ENCODE peak calls at places on chromosomes 3 and 15, in eight cellular contexts. G, P, X, A, J, I, D and W are unnamed samples.

GRCh38 chr3:49724586-49724985 is 835 bp upstream of the GMPPB start:
- DNase-seq in G (peak), D (no peak), P (no peak), I (no peak), X (no peak), J (peak), A (peak), W (no peak)

GRCh38 chr3:120428904-120429303 is 21.9 kb downstream of the FSTL1 start:
- DNase-seq in D (no peak), I (no peak), P (peak), X (peak), G (no peak), A (no peak), J (no peak), W (no peak)

GRCh38 chr3:133568294-133569014 is 5.0 kb upstream of the CDV3 start:
- DNase-seq in I (no peak), D (no peak), J (no peak), P (peak), A (no peak), X (peak), G (no peak), W (peak)

GRCh38 chr15:89857673-89858072 is 36.1 kb downstream of the AP3S2 start:
- DNase-seq in J (no peak), G (no peak), P (no peak), D (no peak), A (no peak), X (no peak), I (no peak), W (no peak)

GRCh38 chr3:39435006-39435748 is 28.7 kb downstream of the RPSA start:
- DNase-seq in X (no peak), P (no peak), I (no peak), G (no peak), J (no peak), D (no peak), A (no peak), W (no peak)

GRCh38 chr3:11541321-11542303 is 102.1 kb downstream of the VGLL4 start:
- DNase-seq in D (no peak), G (no peak), I (no peak), A (no peak), P (no peak), J (no peak), X (no peak), W (no peak)

GRCh38 chr3:72847751-72848702 is at the start of gene SHQ1:
- DNase-seq in D (peak), J (peak), X (peak), P (peak), G (peak), I (peak), A (peak), W (peak)

GRCh38 chr15:57994468-57995154 is 70.9 kb downstream of the ALDH1A2 start:
- DNase-seq in P (no peak), X (no peak), J (no peak), I (no peak), G (no peak), D (no peak), A (no peak), W (peak)

GRCh38 chr3:183824761-183825379 is 507 bp downstream of the MAP6D1 start:
- DNase-seq in I (no peak), A (no peak), G (no peak), J (no peak), P (no peak), D (peak), X (peak), W (no peak)